ENCODE peak calls at places on chromosomes 4 and X, in seven cellular contexts. L, Z, G, T, H, C and P are unnamed samples.

GRCh38 chr4:140052050-140052449 is 101.9 kb downstream of the MAML3 start:
- DNase-seq in L (no peak), Z (no peak), G (peak), T (no peak), H (no peak), C (no peak), P (no peak)

GRCh38 chr4:118280501-118281218 is 72.1 kb downstream of the PRSS12 start:
- DNase-seq in L (peak), Z (peak), G (peak), T (no peak), H (no peak), C (peak), P (no peak)

GRCh38 chr4:175758050-175758449 is 54.0 kb downstream of the GPM6A start:
- DNase-seq in L (no peak), Z (no peak), G (no peak), T (no peak), H (no peak), C (no peak), P (no peak)

GRCh38 chr4:122930877-122931276 is 8.5 kb upstream of the NUDT6 start:
- DNase-seq in L (no peak), Z (no peak), G (no peak), T (no peak), H (no peak), C (no peak), P (no peak)

GRCh38 chr4:1960170-1960825 is 48.5 kb downstream of the NELFA start:
- DNase-seq in L (no peak), Z (no peak), G (no peak), T (no peak), H (no peak), C (no peak), P (no peak)

GRCh38 chr4:152480901-152481300 is 55.0 kb downstream of the FBXW7 start:
- DNase-seq in L (no peak), Z (no peak), G (peak), T (no peak), H (no peak), C (no peak), P (no peak)

GRCh38 chr4:5808081-5808741 is 84.7 kb downstream of the CRMP1 start:
- DNase-seq in L (peak), Z (no peak), G (no peak), T (no peak), H (no peak), C (no peak), P (no peak)

GRCh38 chr4:2285665-2286381 is 23.9 kb upstream of the MXD4 start:
- DNase-seq in L (no peak), Z (no peak), G (no peak), T (no peak), H (no peak), C (no peak), P (no peak)

GRCh38 chr4:2827874-2828751 is 15.5 kb upstream of the ADD1 start:
- DNase-seq in L (no peak), Z (no peak), G (no peak), T (peak), H (no peak), C (no peak), P (peak)

GRCh38 chrX:77436682-77437081 is 10.5 kb upstream of the FGF16 start:
- DNase-seq in L (no peak), Z (no peak), G (no peak), T (no peak), H (no peak), C (no peak), P (no peak)

GRCh38 chr4:41532880-41533279 is 5.1 kb upstream of the LIMCH1 start:
- DNase-seq in L (no peak), Z (no peak), G (no peak), T (no peak), H (no peak), C (no peak), P (no peak)

GRCh38 chr4:188221090-188221489 is 81.8 kb downstream of the TRIML1 start:
- DNase-seq in L (no peak), Z (no peak), G (no peak), T (no peak), H (no peak), C (no peak), P (no peak)

GRCh38 chrX:38561951-38562719 is 793 bp downstream of the TSPAN7 start:
- DNase-seq in L (peak), Z (no peak), G (peak), T (no peak), H (no peak), C (no peak), P (no peak)

GRCh38 chr4:12723849-12724447 is 760.2 kb downstream of the RAB28 start:
- DNase-seq in L (no peak), Z (no peak), G (no peak), T (no peak), H (no peak), C (no peak), P (no peak)

GRCh38 chrX:150405006-150405405 is 41.9 kb downstream of the MAMLD1 start:
- DNase-seq in L (no peak), Z (no peak), G (no peak), T (no peak), H (no peak), C (no peak), P (no peak)

GRCh38 chr4:71292228-71292627 is 46.6 kb upstream of the SLC4A4 start:
- DNase-seq in L (no peak), Z (no peak), G (no peak), T (no peak), H (no peak), C (no peak), P (no peak)

GRCh38 chr4:71293705-71294104 is 45.1 kb upstream of the SLC4A4 start:
- DNase-seq in L (no peak), Z (no peak), G (no peak), T (no peak), H (no peak), C (no peak), P (no peak)

GRCh38 chr4:71296945-71297344 is 41.9 kb upstream of the SLC4A4 start:
- DNase-seq in L (no peak), Z (no peak), G (no peak), T (no peak), H (no peak), C (no peak), P (no peak)

GRCh38 chr4:71290481-71290880 is 48.3 kb upstream of the SLC4A4 start:
- DNase-seq in L (no peak), Z (no peak), G (no peak), T (no peak), H (no peak), C (no peak), P (no peak)

DNA sequence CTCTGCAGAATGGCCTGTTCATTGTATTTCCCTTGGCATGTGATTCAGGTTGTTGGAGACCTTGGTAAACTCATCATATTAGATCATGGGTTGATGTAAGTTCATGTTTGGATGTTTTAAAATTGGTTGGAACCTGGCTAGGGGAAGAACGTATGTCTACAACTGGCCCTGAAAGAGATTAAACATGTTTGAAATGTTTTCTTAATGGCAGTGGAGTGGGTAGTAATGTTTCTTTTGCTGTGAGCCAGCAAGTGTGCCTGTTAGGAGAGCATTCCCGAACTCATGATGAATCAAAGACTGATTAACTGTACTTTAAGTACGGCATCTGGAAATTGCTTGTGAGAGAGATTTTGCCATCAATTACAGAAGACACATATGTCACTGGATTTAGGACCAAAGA is 44.5 kb upstream of the SLC4A4 start:
- DNase-seq in L (no peak), Z (no peak), G (no peak), T (no peak), H (no peak), C (no peak), P (no peak)
- TF ChIP-seq TAF1 in L (no peak), Z (no peak), G (no peak), T (no peak), H (no peak), C (no peak), P (no peak)

GRCh38 chrX:318068-318738 is 393 bp downstream of the GTPBP6 start:
- DNase-seq in L (peak), Z (peak), G (peak), T (peak), H (peak), C (peak), P (peak)

GRCh38 chrX:317424-318067 is 1.1 kb downstream of the GTPBP6 start:
- DNase-seq in L (peak), Z (peak), G (no peak), T (peak), H (no peak), C (no peak), P (peak)

GRCh38 chrX:320126-320783 is 1.7 kb upstream of the GTPBP6 start:
- DNase-seq in L (no peak), Z (no peak), G (no peak), T (no peak), H (no peak), C (no peak), P (no peak)

GRCh38 chrX:318739-319578 is at the start of gene GTPBP6:
- DNase-seq in L (peak), Z (peak), G (peak), T (peak), H (peak), C (peak), P (peak)

GRCh38 chrX:319579-320125 is 1.1 kb upstream of the GTPBP6 start:
- DNase-seq in L (no peak), Z (no peak), G (no peak), T (no peak), H (no peak), C (no peak), P (no peak)
- TF ChIP-seq TAF1 in L (no peak), Z (no peak), G (no peak), T (no peak), H (no peak), C (no peak), P (no peak)

GRCh38 chr4:108607426-108607825 is 12.9 kb upstream of the RPL34 start:
- DNase-seq in L (no peak), Z (no peak), G (no peak), T (no peak), H (no peak), C (no peak), P (no peak)

DNA sequence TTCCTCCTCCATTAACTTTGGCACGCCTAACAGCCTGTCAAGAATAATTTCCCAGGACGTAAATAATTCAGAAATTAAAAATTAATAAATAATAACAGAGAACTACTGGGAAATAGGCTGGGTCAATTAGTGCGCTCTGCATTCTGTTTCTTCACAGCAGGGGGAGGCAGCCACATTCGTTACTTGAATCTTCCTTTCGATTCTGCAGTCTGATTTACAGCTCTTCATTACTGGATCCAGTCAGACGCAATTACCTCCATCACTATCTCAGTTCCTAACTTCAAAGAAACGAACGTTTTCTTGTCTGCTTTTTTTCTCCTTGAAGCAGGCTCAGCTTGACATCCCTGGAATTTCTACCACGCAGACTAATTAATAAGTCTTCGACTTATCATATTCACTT is 9.0 kb upstream of the RPL34 start:
- DNase-seq in L (no peak), Z (no peak), G (no peak), T (no peak), H (no peak), C (no peak), P (no peak)
- TF ChIP-seq TAF1 in L (no peak), Z (no peak), G (no peak), T (no peak), H (no peak), C (no peak), P (no peak)

GRCh38 chrX:130895299-130895698 is 7.7 kb downstream of the ENOX2 start:
- DNase-seq in L (no peak), Z (no peak), G (no peak), T (no peak), H (no peak), C (no peak), P (no peak)
- TF ChIP-seq TAF1 in L (no peak), Z (no peak), G (no peak), T (no peak), H (no peak), C (no peak), P (no peak)

DNA sequence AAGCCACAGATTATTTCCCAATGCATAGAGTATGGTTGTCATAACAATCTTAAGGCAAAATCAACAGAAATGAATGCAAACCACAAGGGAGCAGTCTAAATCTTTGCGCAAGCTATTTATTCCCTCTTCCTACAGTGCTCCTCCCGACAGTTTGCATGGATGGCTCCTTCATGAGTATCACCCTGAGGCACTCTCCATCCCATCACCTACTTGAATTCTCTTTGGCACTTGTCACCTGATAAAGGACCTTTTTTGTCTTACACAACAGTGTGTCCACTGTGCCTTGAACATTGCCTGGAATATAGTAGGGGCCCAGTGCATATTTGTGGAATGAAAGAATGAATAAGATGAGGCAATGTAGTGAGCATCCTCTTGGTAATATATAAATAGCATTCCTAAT is 35.5 kb upstream of the MMAA start:
- DNase-seq in L (no peak), Z (no peak), G (no peak), T (no peak), H (no peak), C (no peak), P (no peak)
- TF ChIP-seq TAF1 in L (no peak), Z (no peak), G (no peak), T (no peak), H (no peak), C (no peak), P (no peak)

DNA sequence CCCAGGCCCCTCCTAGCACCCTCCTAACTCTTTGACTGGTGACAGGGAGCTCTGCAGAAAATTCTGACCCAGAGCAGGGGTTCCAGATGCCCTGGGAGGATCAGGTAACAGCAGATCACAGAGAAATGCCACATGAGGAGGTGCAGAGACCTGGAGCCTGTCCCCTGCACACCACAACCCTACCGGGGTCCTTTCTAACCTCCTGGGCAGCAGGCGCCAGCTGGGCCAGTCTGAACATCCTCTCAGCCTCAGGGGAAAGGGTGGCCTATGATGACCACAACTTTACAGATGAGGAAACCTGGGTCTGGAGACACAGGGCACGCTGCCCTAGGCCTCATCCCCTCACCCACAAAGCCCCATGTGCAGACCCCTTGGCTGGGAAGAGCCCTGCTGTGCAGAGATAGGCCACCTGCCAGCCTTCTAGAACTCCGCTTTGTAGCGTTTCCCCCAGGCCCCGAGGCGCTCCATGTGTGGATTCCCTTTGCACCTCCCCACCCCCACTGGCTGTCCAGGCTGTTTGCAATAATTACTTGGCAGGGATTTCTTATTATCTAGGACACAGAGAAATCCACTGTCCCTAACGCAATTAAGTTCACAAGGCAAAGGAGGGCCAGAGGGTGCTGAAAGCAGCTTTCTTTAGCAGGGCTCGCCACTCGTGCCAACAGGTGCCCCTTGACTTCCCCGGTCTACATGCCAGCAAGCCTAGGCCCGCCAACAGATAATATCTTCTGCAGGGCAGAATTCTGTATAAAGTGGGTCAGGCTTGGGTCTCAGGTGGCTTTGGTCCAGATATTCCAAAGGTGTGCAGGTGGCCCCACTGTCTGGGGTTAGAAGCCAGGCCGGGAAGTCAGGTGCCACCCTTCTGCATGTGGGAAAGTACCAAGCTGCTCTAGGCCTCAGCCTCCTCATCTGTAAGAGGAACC is 36.4 kb downstream of the WDR1 start:
- DNase-seq in L (peak), Z (no peak), G (no peak), T (peak), H (no peak), C (no peak), P (peak)
- TF ChIP-seq TAF1 in L (no peak), Z (no peak), G (no peak), T (no peak), H (no peak), C (no peak), P (no peak)

DNA sequence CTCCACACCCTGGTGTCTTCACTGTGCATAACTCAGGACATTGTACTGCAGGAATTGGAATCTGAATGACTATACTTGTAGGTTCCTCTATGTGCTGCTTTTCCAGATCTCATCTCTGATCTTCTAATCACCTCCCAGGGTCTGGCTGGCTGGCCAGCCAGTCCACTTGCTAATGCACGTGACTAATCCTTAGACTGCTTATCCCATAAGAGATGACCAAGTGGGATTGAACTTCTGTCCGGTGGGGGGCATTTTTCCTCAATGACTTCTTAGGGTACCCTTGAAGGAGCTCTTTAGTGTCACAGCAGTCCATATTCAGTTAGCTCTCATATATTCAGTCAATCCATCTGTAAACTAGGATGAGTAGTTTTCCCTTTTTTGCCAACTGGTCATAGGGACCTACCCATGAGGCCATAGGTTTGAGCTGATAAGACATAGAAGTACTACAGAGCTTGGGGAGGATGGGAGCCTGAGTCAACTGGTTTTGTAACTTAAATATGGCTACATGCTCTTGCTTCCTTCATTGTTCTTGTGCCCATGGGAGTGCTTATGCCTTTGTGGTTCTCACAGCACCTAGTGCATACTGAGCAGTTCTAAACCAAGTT is 71.9 kb upstream of the WDR1 start:
- DNase-seq in L (no peak), Z (no peak), G (no peak), T (no peak), H (no peak), C (no peak), P (no peak)
- TF ChIP-seq TAF1 in L (no peak), Z (no peak), G (no peak), T (no peak), H (no peak), C (no peak), P (no peak)

GRCh38 chr4:87151730-87152129 is 68.7 kb downstream of the KLHL8 start:
- DNase-seq in L (no peak), Z (no peak), G (no peak), T (no peak), H (no peak), C (no peak), P (no peak)
- TF ChIP-seq TAF1 in L (no peak), Z (no peak), G (no peak), T (no peak), H (no peak), C (no peak), P (no peak)

GRCh38 chrX:12977761-12978204 is 2.9 kb downstream of the TMSB4X start:
- DNase-seq in L (no peak), Z (no peak), G (no peak), T (no peak), H (no peak), C (no peak), P (no peak)
- TF ChIP-seq TAF1 in L (no peak), Z (no peak), G (no peak), T (no peak), H (no peak), C (no peak), P (peak)

GRCh38 chr4:78621395-78621794 is 69.8 kb downstream of the ANXA3 start:
- DNase-seq in L (no peak), Z (peak), G (no peak), T (no peak), H (no peak), C (no peak), P (no peak)

GRCh38 chr4:78624048-78624447 is 72.5 kb downstream of the ANXA3 start:
- DNase-seq in L (no peak), Z (no peak), G (no peak), T (no peak), H (no peak), C (no peak), P (no peak)

GRCh38 chr4:78618426-78618825 is 66.9 kb downstream of the ANXA3 start:
- DNase-seq in L (no peak), Z (no peak), G (no peak), T (no peak), H (no peak), C (no peak), P (no peak)

GRCh38 chr4:78625073-78625472 is 73.5 kb downstream of the ANXA3 start:
- DNase-seq in L (no peak), Z (no peak), G (no peak), T (no peak), H (no peak), C (no peak), P (no peak)

GRCh38 chr4:78622253-78622979 is 70.8 kb downstream of the ANXA3 start:
- DNase-seq in L (no peak), Z (peak), G (peak), T (no peak), H (no peak), C (no peak), P (no peak)
- TF ChIP-seq TAF1 in L (no peak), Z (peak), G (no peak), T (no peak), H (no peak), C (no peak), P (no peak)